ENCODE peak calls at places on chromosomes 5 and 9, in eight cellular contexts. Y, F, A, C, N, K, T and U are unnamed samples. For H3K27me3, the result is how much of the 10 kb centered on the place peaks cover.

GRCh38 chr5:12357596-12357995 is 453.4 kb upstream of the CTNND2 start:
- DNase-seq in Y (no peak), F (no peak), A (no peak), C (no peak), N (no peak), K (no peak), T (no peak), U (no peak)

GRCh38 chr9:115058684-115059315 is 59.2 kb downstream of the TNC start:
- DNase-seq in Y (no peak), F (no peak), A (no peak), C (no peak), N (no peak), K (peak), T (no peak), U (peak)

GRCh38 chr9:13688990-13689600 is 409.6 kb upstream of the MPDZ start:
- DNase-seq in Y (no peak), F (no peak), A (no peak), C (peak), N (no peak), K (peak), T (no peak), U (peak)

GRCh38 chr5:179285236-179285635 is 60.0 kb downstream of the ADAMTS2 start:
- DNase-seq in Y (no peak), F (no peak), A (no peak), C (peak), N (peak), K (peak), T (peak), U (no peak)

GRCh38 chr5:152271420-152271819 is 133.7 kb downstream of the NMUR2 start:
- DNase-seq in Y (no peak), F (peak), A (no peak), C (no peak), N (no peak), K (no peak), T (no peak), U (peak)

GRCh38 chr5:163963881-163964280 is 458.5 kb downstream of the MAT2B start:
- DNase-seq in Y (no peak), F (no peak), A (no peak), C (no peak), N (no peak), K (peak), T (no peak), U (no peak)

GRCh38 chr5:173515526-173515925 is 100.9 kb downstream of the BOD1 start:
- DNase-seq in Y (no peak), F (no peak), A (no peak), C (no peak), N (no peak), K (peak), T (no peak), U (no peak)

GRCh38 chr9:89215342-89215741 is 36.7 kb upstream of the SHC3 start:
- DNase-seq in Y (no peak), F (no peak), A (no peak), C (no peak), N (no peak), K (peak), T (no peak), U (no peak)

GRCh38 chr5:169527863-169528262 is 55.7 kb upstream of the SPDL1 start:
- DNase-seq in Y (no peak), F (no peak), A (no peak), C (no peak), N (no peak), K (no peak), T (no peak), U (no peak)

GRCh38 chr9:16367605-16368424 is 502.7 kb downstream of the BNC2 start:
- DNase-seq in Y (no peak), F (no peak), A (no peak), C (no peak), N (no peak), K (peak), T (no peak), U (no peak)

GRCh38 chr9:129693741-129694140 is 28.3 kb downstream of the PRRX2 start:
- DNase-seq in Y (no peak), F (no peak), A (no peak), C (no peak), N (no peak), K (no peak), T (no peak), U (no peak)

GRCh38 chr9:70170151-70170795 is 88.5 kb upstream of the SMC5 start:
- DNase-seq in Y (no peak), F (no peak), A (no peak), C (no peak), N (no peak), K (no peak), T (no peak), U (no peak)

GRCh38 chr9:78239506-78239905 is 3.6 kb downstream of the CEP78 start:
- DNase-seq in Y (no peak), F (no peak), A (peak), C (no peak), N (no peak), K (no peak), T (no peak), U (no peak)

GRCh38 chr5:172293745-172294342 is 10.3 kb upstream of the UBTD2 start:
- DNase-seq in Y (no peak), F (no peak), A (no peak), C (no peak), N (no peak), K (no peak), T (no peak), U (no peak)

GRCh38 chr5:6827815-6828214 is 114.6 kb downstream of the TENT4A start:
- DNase-seq in Y (no peak), F (no peak), A (no peak), C (peak), N (no peak), K (no peak), T (no peak), U (no peak)

GRCh38 chr5:15526413-15526812 is 26.4 kb downstream of the FBXL7 start:
- DNase-seq in Y (no peak), F (no peak), A (no peak), C (no peak), N (no peak), K (no peak), T (no peak), U (no peak)

GRCh38 chr9:68629042-68629441 is 76.0 kb upstream of the PIP5K1B start:
- DNase-seq in Y (no peak), F (no peak), A (no peak), C (no peak), N (no peak), K (no peak), T (no peak), U (no peak)
- H3K27me3 ChIP-seq in Y (under half), F (under half), A (under half), C (under half), N (under half), K (under half), T (under half), U (under half)

DNA sequence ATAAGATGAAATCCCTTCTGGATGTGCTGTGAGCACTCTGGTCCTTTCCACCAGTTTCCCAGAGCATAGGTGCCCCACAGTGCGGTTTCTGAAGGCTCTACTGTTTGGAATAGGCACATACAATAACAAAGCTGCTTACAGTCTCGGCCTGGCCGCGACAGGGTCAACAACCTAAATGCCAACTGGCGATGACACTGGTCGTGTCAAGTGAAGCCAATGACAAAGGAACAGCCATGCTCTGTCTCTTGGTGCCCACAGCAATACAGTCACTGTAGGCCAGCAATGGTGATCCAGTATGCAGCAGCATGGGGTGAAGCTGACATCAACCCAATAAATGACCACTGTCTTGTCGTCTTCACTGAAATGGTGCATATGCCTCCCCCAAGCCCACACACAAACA is 47.8 kb upstream of the EQTN start:
- DNase-seq in Y (no peak), F (no peak), A (no peak), C (no peak), N (no peak), K (no peak), T (no peak), U (no peak)
- H3K27me3 ChIP-seq in Y (under half), F (under half), A (under half), C (under half), N (under half), K (under half), T (under half), U (under half)

DNA sequence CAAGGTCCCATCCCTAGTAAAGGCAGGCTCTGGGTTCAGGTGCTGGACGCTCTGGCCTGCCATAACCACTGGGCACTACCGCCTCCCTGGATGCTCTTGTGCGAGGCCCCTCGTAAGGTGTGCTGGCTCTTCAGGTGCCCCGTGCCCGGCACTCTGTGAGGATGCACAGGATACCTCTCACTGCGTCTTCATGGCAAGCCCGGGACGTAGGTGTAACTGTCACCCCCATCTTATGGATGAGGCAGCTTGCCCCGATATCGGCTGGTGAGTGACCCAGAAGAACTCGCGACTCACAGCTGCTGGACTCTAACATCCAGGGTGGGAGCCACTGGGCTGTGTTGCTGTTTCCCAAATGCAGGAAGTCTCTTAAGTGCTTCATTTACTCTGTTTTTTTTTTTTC is 79.1 kb downstream of the GTF3C4 start:
- DNase-seq in Y (no peak), F (no peak), A (no peak), C (no peak), N (peak), K (no peak), T (no peak), U (no peak)
- H3K27me3 ChIP-seq in Y (under half), F (under half), A (under half), C (under half), N (under half), K (under half), T (under half), U (under half)

GRCh38 chr5:93300309-93300923 is 280.6 kb downstream of the NR2F1-AS1 start:
- DNase-seq in Y (no peak), F (no peak), A (no peak), C (no peak), N (no peak), K (no peak), T (no peak), U (no peak)
- H3K27me3 ChIP-seq in Y (under half), F (under half), A (under half), C (under half), N (under half), K (under half), T (under half), U (under half)

GRCh38 chr5:39197556-39197955 is 21.8 kb downstream of the FYB1 start:
- DNase-seq in Y (no peak), F (peak), A (no peak), C (no peak), N (no peak), K (no peak), T (no peak), U (no peak)
- H3K27me3 ChIP-seq in Y (under half), F (under half), A (under half), C (under half), N (under half), K (under half), T (under half), U (under half)

GRCh38 chr9:136615631-136616306 is 46.9 kb upstream of the EGFL7 start:
- DNase-seq in Y (no peak), F (no peak), A (no peak), C (no peak), N (no peak), K (no peak), T (no peak), U (no peak)

GRCh38 chr9:136611606-136612005 is 51.1 kb upstream of the EGFL7 start:
- DNase-seq in Y (no peak), F (no peak), A (no peak), C (no peak), N (no peak), K (no peak), T (no peak), U (no peak)

GRCh38 chr9:136614967-136615623 is 47.6 kb upstream of the EGFL7 start:
- DNase-seq in Y (no peak), F (peak), A (peak), C (no peak), N (no peak), K (no peak), T (no peak), U (no peak)

GRCh38 chr9:136614372-136614922 is 48.3 kb upstream of the EGFL7 start:
- DNase-seq in Y (no peak), F (no peak), A (peak), C (no peak), N (no peak), K (peak), T (peak), U (peak)

GRCh38 chr9:136613824-136614371 is 48.8 kb upstream of the EGFL7 start:
- DNase-seq in Y (no peak), F (no peak), A (peak), C (no peak), N (no peak), K (peak), T (no peak), U (no peak)
- H3K27me3 ChIP-seq in Y (under half), F (under half), A (under half), C (under half), N (under half), K (under half), T (under half), U (under half)

GRCh38 chr9:97930972-97931371 is 7.0 kb downstream of the HEMGN start:
- DNase-seq in Y (no peak), F (no peak), A (no peak), C (no peak), N (no peak), K (no peak), T (no peak), U (no peak)
- H3K27me3 ChIP-seq in Y (under half), F (under half), A (half or more), C (half or more), N (under half), K (under half), T (under half), U (under half)

DNA sequence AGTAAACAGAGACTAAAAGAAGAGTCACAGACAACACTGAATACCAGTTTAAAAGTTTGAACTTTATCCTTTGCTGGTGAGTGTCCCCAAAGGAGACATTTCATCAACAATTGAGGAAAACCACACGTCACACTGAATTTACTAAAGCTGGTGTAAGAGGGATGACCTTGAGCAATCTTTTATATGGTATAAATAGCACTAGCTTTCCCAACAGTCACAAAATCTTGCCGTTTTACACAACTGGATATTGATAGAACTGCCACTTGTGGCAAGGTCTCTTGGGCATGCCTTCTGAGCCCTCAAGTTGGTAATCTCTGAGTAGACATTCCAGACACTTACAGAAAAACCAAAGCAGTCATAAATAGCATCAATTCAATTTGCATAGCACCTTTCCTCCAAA is 311.5 kb upstream of the TARS1 start:
- DNase-seq in Y (no peak), F (no peak), A (no peak), C (no peak), N (no peak), K (peak), T (no peak), U (no peak)
- H3K27me3 ChIP-seq in Y (under half), F (under half), A (under half), C (under half), N (under half), K (under half), T (under half), U (under half)